ENCODE peak calls at places on chromosomes 6 and 20, in eight cellular contexts. P is ascending aorta; A is CD8-positive, alpha-beta T cell; I is IMR-90; C is aorta; W is astrocyte; X is endothelial cell of umbilical vein; O is AG10803. J is an unnamed sample.

GRCh38 chr6:166514196-166514595 is 72.3 kb downstream of the RAMACL start:
- DNase-seq in P (no peak), A (no peak), I (peak), C (no peak), W (no peak), X (no peak), O (no peak), J (no peak)

GRCh38 chr6:132410840-132411239 is 9.6 kb upstream of the MOXD1 start:
- DNase-seq in P (no peak), A (no peak), I (no peak), C (no peak), W (no peak), X (no peak), O (no peak), J (no peak)

GRCh38 chr6:168035661-168036616 is 38.5 kb downstream of the KIF25 start:
- DNase-seq in P (no peak), A (no peak), I (peak), C (no peak), W (peak), X (peak), O (peak), J (no peak)

GRCh38 chr6:1970151-1970561 is 275.2 kb downstream of the GMDS start:
- DNase-seq in P (no peak), A (no peak), I (peak), C (no peak), W (no peak), X (peak), O (no peak), J (no peak)

GRCh38 chr20:3777726-3778629 is 3.3 kb downstream of the SPEF1 start:
- DNase-seq in P (no peak), A (no peak), I (no peak), C (peak), W (no peak), X (peak), O (peak), J (no peak)

GRCh38 chr6:26270903-26271639 is 93.9 kb upstream of the BTN3A2 start:
- DNase-seq in P (no peak), A (peak), I (peak), C (peak), W (peak), X (peak), O (peak), J (peak)

GRCh38 chr20:33209789-33210188 is 7.4 kb upstream of the BPIFA3 start:
- DNase-seq in P (no peak), A (peak), I (peak), C (peak), W (peak), X (peak), O (peak), J (peak)

GRCh38 chr20:32497589-32498224 is 87.4 kb downstream of the NOL4L start:
- DNase-seq in P (no peak), A (no peak), I (no peak), C (peak), W (no peak), X (peak), O (no peak), J (no peak)

GRCh38 chr6:96124778-96125177 is 109.0 kb downstream of the FUT9 start:
- DNase-seq in P (no peak), A (no peak), I (no peak), C (no peak), W (peak), X (no peak), O (no peak), J (no peak)

GRCh38 chr6:47485491-47486135 is 8.0 kb downstream of the CD2AP start:
- DNase-seq in P (no peak), A (no peak), I (no peak), C (no peak), W (no peak), X (no peak), O (no peak), J (no peak)

GRCh38 chr6:104887350-104887749 is 27.6 kb upstream of the HACE1 start:
- DNase-seq in P (no peak), A (no peak), I (peak), C (no peak), W (peak), X (peak), O (peak), J (peak)

GRCh38 chr20:48877299-48877698 is 44.2 kb upstream of the ARFGEF2 start:
- DNase-seq in P (no peak), A (no peak), I (no peak), C (no peak), W (no peak), X (no peak), O (no peak), J (no peak)

GRCh38 chr20:25865715-25866656 is 169.3 kb upstream of the ZNF337 start:
- DNase-seq in P (no peak), A (peak), I (peak), C (peak), W (peak), X (peak), O (peak), J (peak)

GRCh38 chr6:21051777-21052176 is 517.5 kb downstream of the CDKAL1 start:
- DNase-seq in P (no peak), A (no peak), I (no peak), C (no peak), W (no peak), X (no peak), O (no peak), J (no peak)

GRCh38 chr6:5435449-5435848 is 174.1 kb downstream of the FARS2 start:
- DNase-seq in P (no peak), A (no peak), I (peak), C (no peak), W (peak), X (no peak), O (peak), J (no peak)

GRCh38 chr6:5553767-5554166 is 292.5 kb downstream of the FARS2 start:
- DNase-seq in P (no peak), A (no peak), I (no peak), C (no peak), W (no peak), X (no peak), O (no peak), J (no peak)

GRCh38 chr6:159217595-159218275 is 48.5 kb downstream of the FNDC1 start:
- DNase-seq in P (no peak), A (no peak), I (peak), C (no peak), W (peak), X (peak), O (peak), J (peak)

GRCh38 chr6:108419474-108419873 is 124.6 kb downstream of the AFG1L start:
- DNase-seq in P (no peak), A (no peak), I (no peak), C (no peak), W (no peak), X (no peak), O (no peak), J (no peak)

GRCh38 chr20:59015411-59015810 is 3.8 kb upstream of the TUBB1 start:
- DNase-seq in P (no peak), A (no peak), I (no peak), C (peak), W (no peak), X (no peak), O (no peak), J (no peak)

GRCh38 chr6:110609101-110609500 is 132.7 kb upstream of the SLC22A16 start:
- DNase-seq in P (no peak), A (no peak), I (peak), C (no peak), W (no peak), X (no peak), O (no peak), J (no peak)

GRCh38 chr6:39824030-39824926 is 32.1 kb downstream of the DAAM2 start:
- DNase-seq in P (no peak), A (no peak), I (no peak), C (no peak), W (no peak), X (no peak), O (no peak), J (no peak)

GRCh38 chr20:1003920-1004697 is 2.0 kb upstream of the RSPO4 start:
- DNase-seq in P (no peak), A (no peak), I (no peak), C (no peak), W (no peak), X (no peak), O (no peak), J (no peak)

GRCh38 chr20:53608456-53609413 is 15.1 kb upstream of the ZNF217 start:
- DNase-seq in P (no peak), A (no peak), I (no peak), C (peak), W (no peak), X (no peak), O (peak), J (no peak)

GRCh38 chr6:139172151-139172550 is 37.3 kb downstream of the HECA start:
- DNase-seq in P (no peak), A (no peak), I (no peak), C (no peak), W (no peak), X (no peak), O (no peak), J (no peak)

GRCh38 chr6:75337805-75338204 is 53.2 kb upstream of the TMEM30A start:
- DNase-seq in P (no peak), A (no peak), I (peak), C (no peak), W (peak), X (peak), O (no peak), J (no peak)

GRCh38 chr6:27208042-27208441 is 39.5 kb upstream of the PRSS16 start:
- DNase-seq in P (no peak), A (no peak), I (no peak), C (no peak), W (no peak), X (no peak), O (no peak), J (no peak)

DNA sequence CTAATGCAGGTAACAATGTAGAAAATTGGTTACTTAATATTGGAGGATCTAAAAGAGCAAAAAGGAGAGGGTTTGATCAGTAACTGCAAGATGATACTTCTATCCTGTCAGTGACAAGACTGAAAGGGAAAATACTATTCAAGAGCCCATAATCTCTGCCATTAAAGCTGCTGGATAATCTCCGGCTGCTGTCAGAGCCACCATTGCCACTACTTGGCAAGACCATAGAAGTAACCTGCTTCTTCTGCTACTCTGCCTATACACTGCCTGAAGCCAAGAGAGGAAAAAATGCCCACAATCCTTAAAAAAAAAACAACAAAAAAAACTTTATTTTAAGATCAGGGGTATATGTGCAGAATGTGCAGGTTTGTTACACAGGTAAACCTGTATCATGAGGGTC is 386.5 kb upstream of the ID4 start:
- DNase-seq in P (no peak), A (no peak), I (no peak), C (no peak), W (no peak), X (no peak), O (no peak), J (no peak)
- H3K4me3 ChIP-seq in P (no peak), A (no peak), I (no peak), C (no peak), W (no peak), X (no peak), O (no peak), J (no peak)

GRCh38 chr20:6265204-6265904 is 142.5 kb upstream of the FERMT1 start:
- DNase-seq in P (no peak), A (no peak), I (peak), C (no peak), W (peak), X (peak), O (peak), J (no peak)
- H3K4me3 ChIP-seq in P (peak), A (no peak), I (no peak), C (peak), W (no peak), X (no peak), O (no peak), J (no peak)

DNA sequence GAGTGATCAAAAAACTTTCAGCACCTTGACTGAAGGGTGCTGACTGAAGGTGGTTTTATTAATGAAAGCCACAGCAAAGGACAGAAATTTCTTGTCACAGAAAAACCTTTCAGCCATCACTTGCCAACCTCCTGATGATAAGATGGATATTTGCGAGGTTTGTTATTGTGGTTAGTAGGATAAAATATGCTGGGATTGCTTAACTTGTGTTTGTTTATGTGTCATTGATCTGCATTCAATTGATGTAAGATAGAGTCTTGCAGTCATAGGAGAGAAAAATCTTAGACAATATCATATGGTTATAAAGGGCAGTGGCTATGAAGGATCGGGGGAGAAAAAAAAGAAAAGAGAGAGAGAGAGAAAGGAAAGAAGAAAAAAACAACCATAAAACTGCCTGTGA is 1.2 kb downstream of the TSBP1 start:
- DNase-seq in P (no peak), A (no peak), I (no peak), C (no peak), W (peak), X (peak), O (peak), J (no peak)
- H3K4me3 ChIP-seq in P (no peak), A (no peak), I (no peak), C (no peak), W (no peak), X (no peak), O (no peak), J (no peak)

GRCh38 chr6:16723833-16724232 is 37.4 kb downstream of the ATXN1 start:
- DNase-seq in P (no peak), A (no peak), I (peak), C (peak), W (peak), X (peak), O (peak), J (no peak)
- H3K4me3 ChIP-seq in P (no peak), A (no peak), I (no peak), C (no peak), W (no peak), X (no peak), O (no peak), J (no peak)

DNA sequence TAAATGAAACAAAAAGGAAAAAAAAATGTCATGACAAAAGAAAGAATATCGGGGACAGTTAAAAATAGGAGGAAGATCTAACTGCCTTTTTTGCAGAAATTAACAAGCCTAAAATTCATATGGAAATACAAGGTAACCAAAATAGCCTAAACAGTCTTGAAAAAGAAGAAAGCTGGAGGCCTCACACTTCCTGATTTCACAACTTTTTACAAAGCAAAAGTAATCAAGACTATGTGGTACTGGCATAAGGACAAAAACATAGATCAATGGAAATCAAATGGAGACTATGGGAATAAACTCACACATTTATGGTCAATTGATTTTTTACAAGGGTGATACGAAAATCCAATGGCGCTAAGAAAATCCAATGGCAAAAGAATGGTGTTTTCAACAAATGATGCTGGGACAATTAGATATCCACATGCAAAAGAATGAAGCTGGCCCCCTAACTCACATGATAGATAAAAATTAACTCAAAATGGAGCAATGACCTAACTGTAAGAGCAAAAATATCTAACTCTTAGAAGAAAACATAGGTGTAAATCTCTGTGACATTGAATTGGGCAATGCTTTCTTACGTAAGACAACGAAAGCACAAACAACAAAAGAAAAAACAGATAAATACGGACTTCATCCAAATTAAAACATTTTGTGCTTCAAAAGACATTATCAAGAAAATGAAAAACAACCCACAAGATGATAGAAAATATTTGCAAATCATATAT is 24.5 kb downstream of the MAP3K5 start:
- DNase-seq in P (no peak), A (no peak), I (no peak), C (no peak), W (no peak), X (no peak), O (no peak), J (no peak)
- H3K4me3 ChIP-seq in P (no peak), A (no peak), I (no peak), C (no peak), W (no peak), X (no peak), O (no peak), J (no peak)

GRCh38 chr6:45709834-45710233 is 305.8 kb downstream of the CLIC5 start:
- DNase-seq in P (no peak), A (no peak), I (no peak), C (no peak), W (no peak), X (no peak), O (no peak), J (no peak)
- H3K4me3 ChIP-seq in P (no peak), A (no peak), I (no peak), C (no peak), W (no peak), X (no peak), O (no peak), J (no peak)

J was measured in Jurkat, Clone E6-1.